ENCODE peak calls at places on chromosomes 11 and 22, in eight cellular contexts. A, G, F, I, M, V, Z and C are unnamed samples.

GRCh38 chr22:24445481-24446290 is 18.3 kb downstream of the ADORA2A start:
- DNase-seq in A (no peak), G (no peak), F (no peak), I (no peak), M (no peak), V (no peak), Z (no peak), C (no peak)

GRCh38 chr22:47064416-47064815 is 302.0 kb downstream of the TBC1D22A start:
- DNase-seq in A (no peak), G (no peak), F (no peak), I (no peak), M (no peak), V (no peak), Z (no peak), C (no peak)

GRCh38 chr11:80524330-80524729 is 1083.5 kb upstream of the TENM4 start:
- DNase-seq in A (no peak), G (no peak), F (no peak), I (no peak), M (no peak), V (no peak), Z (no peak), C (no peak)

GRCh38 chr11:36157151-36157519 is 132.1 kb downstream of the COMMD9 start:
- DNase-seq in A (no peak), G (peak; percentile 53), F (no peak), I (no peak), M (no peak), V (no peak), Z (no peak), C (no peak)

GRCh38 chr11:84476581-84476980 is 1150.6 kb downstream of the DLG2 start:
- DNase-seq in A (no peak), G (peak; percentile 53), F (no peak), I (no peak), M (no peak), V (no peak), Z (no peak), C (no peak)

GRCh38 chr11:125956371-125956770 is 10.5 kb downstream of the VSIG10L2 start:
- DNase-seq in A (no peak), G (peak; percentile 73), F (no peak), I (peak; percentile 7), M (no peak), V (peak; percentile 61), Z (no peak), C (no peak)

GRCh38 chr11:376531-377173 is 7.4 kb downstream of the B4GALNT4 start:
- DNase-seq in A (no peak), G (no peak), F (no peak), I (no peak), M (no peak), V (no peak), Z (no peak), C (no peak)

GRCh38 chr22:46171940-46172339 is 21.6 kb downstream of the PPARA start:
- DNase-seq in A (peak; percentile 49), G (peak; percentile 78), F (no peak), I (peak; percentile 74), M (no peak), V (no peak), Z (no peak), C (no peak)

GRCh38 chr11:22976146-22976545 is 115.9 kb upstream of the CCDC179 start:
- DNase-seq in A (no peak), G (peak; percentile 69), F (no peak), I (peak; percentile 91), M (no peak), V (no peak), Z (no peak), C (peak; percentile 58)

GRCh38 chr22:26542831-26543230 is 30.6 kb upstream of the TFIP11 start:
- DNase-seq in A (no peak), G (no peak), F (no peak), I (no peak), M (no peak), V (no peak), Z (no peak), C (no peak)
- H3K36me3 ChIP-seq in A (no peaks in the 10 kb centered on the region), G (peaks cover 6% of the 10 kb centered on the region), F (peaks cover 15% of the 10 kb centered on the region), I (peaks cover 17% of the 10 kb centered on the region), M (peaks cover 19% of the 10 kb centered on the region), V (peaks cover 40% of the 10 kb centered on the region), Z (peaks cover 26% of the 10 kb centered on the region), C (peaks cover 26% of the 10 kb centered on the region)

DNA sequence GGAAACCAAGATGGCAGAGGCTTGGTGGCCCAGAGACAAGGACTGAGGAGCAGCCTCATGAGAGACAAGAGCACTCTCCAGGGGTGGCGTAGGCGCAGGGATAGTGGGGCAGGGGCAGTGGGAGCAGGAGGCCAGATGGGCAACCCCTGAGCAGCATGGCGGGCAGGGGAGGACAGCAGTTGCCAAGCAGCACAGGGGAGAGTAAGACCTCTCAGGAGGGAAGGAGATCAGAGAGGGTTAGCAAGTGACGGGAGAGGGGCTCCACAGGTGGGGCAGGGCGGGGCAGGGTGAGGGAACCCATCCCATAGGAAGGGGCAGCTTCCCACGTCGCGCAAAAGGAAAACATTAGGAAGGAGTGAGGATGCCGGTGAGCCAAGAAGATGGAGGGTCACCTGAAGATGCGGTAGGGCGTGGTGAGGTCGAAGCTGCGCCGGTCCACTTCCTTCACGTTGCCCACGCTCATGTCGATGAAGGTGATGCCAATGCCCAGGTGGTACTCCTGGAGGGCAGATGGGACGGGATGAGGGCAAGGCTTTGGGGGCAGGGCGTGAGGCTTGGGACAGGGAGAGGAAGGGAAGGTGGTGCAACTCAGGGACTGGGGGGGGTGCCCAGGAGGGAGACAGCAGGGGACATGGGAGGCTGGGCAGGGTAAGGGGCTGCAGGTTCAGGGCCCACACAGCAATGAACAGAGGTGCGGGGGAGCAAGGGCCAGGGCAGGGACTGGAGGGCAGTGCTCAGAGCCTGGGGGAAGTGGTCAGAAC is 35.4 kb upstream of the PDE2A start:
- DNase-seq in A (no peak), G (no peak), F (no peak), I (no peak), M (no peak), V (no peak), Z (no peak), C (no peak)
- H3K36me3 ChIP-seq in A (no peaks in the 10 kb centered on the region), G (peaks cover 7% of the 10 kb centered on the region), F (peaks cover 48% of the 10 kb centered on the region), I (peaks cover 65% of the 10 kb centered on the region), M (no peaks in the 10 kb centered on the region), V (peaks cover 78% of the 10 kb centered on the region), Z (peaks cover 83% of the 10 kb centered on the region), C (peaks cover 73% of the 10 kb centered on the region)

GRCh38 chr11:107442715-107443215 is 14.9 kb downstream of the CWF19L2 start:
- DNase-seq in A (no peak), G (no peak), F (no peak), I (no peak), M (no peak), V (no peak), Z (no peak), C (no peak)

DNA sequence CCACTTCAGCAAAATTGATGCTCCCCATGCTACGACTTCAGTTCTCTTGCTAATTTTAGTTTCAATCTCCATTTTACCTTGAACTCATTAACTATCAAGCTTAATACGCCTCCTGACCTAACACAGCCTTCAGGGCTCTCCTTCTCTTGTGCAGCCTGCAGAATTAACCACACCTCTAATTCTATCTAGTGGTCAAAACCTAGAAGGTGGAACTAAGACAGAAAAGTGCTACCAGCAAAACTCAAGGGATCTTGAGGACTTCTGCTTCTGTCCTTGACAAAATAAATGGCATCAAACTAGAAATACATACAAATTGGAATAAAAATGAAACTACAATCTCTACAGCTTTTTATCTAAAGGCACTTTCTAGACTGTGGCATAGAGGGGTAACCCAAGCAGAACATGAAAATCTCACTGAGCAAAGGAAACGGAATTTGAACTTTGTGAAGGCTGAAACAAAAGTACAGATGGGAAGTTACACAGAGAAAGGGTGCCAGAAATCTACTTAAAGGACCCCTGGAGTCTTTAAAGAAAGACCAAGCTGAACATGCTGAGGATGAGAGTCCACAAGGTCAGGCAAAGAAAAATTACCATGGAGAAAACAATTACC is 10.7 kb downstream of the CWF19L2 start:
- DNase-seq in A (no peak), G (no peak), F (no peak), I (no peak), M (no peak), V (no peak), Z (no peak), C (no peak)
- H3K36me3 ChIP-seq in A (no peaks in the 10 kb centered on the region), G (peaks cover 2% of the 10 kb centered on the region), F (peaks cover 5% of the 10 kb centered on the region), I (peaks cover 5% of the 10 kb centered on the region), M (no peaks in the 10 kb centered on the region), V (peaks cover 30% of the 10 kb centered on the region), Z (peaks cover 36% of the 10 kb centered on the region), C (peaks cover 9% of the 10 kb centered on the region)

GRCh38 chr22:38190581-38190980 is 9.0 kb upstream of the PLA2G6 start:
- DNase-seq in A (no peak), G (no peak), F (no peak), I (no peak), M (no peak), V (no peak), Z (no peak), C (no peak)
- H3K36me3 ChIP-seq in A (no peaks in the 10 kb centered on the region), G (no peaks in the 10 kb centered on the region), F (no peaks in the 10 kb centered on the region), I (no peaks in the 10 kb centered on the region), M (no peaks in the 10 kb centered on the region), V (no peaks in the 10 kb centered on the region), Z (no peaks in the 10 kb centered on the region), C (no peaks in the 10 kb centered on the region)